ENCODE peak calls at places on chromosomes 6 and 20, in six cellular contexts. T, R, D, Y, U and O are unnamed samples.

GRCh38 chr6:2127484-2127911 is 117.9 kb downstream of the GMDS start:
- DNase-seq in T (no peak), R (peak; percentile 79), D (no peak), Y (no peak), U (no peak), O (no peak)

GRCh38 chr6:14074723-14075503 is 42.7 kb upstream of the CD83 start:
- DNase-seq in T (peak; percentile 59), R (no peak), D (peak; percentile 59), Y (peak; percentile 50), U (peak; percentile 44), O (no peak)

GRCh38 chr20:44585042-44585968 is 2.9 kb downstream of the PKIG start:
- DNase-seq in T (no peak), R (no peak), D (no peak), Y (no peak), U (no peak), O (no peak)

GRCh38 chr6:112282217-112282616 is 27.9 kb upstream of the LAMA4 start:
- DNase-seq in T (peak; percentile 96), R (no peak), D (peak; percentile 92), Y (no peak), U (peak; percentile 97), O (no peak)

GRCh38 chr6:149897855-149898744 is at the start of gene RAET1E:
- DNase-seq in T (no peak), R (peak; percentile 30), D (no peak), Y (no peak), U (no peak), O (no peak)

GRCh38 chr20:33392016-33392415 is 9.3 kb downstream of the CDK5RAP1 start:
- DNase-seq in T (peak; percentile 89), R (no peak), D (peak; percentile 78), Y (no peak), U (peak; percentile 55), O (no peak)

GRCh38 chr6:157840776-157841175 is 17.7 kb downstream of the SNX9 start:
- DNase-seq in T (peak; percentile 73), R (no peak), D (peak; percentile 72), Y (no peak), U (peak; percentile 84), O (no peak)

GRCh38 chr6:42821341-42821668 is 39.5 kb downstream of the BICRAL start:
- DNase-seq in T (no peak), R (no peak), D (no peak), Y (no peak), U (no peak), O (no peak)

GRCh38 chr6:90890681-90891337 is 303.9 kb upstream of the MAP3K7 start:
- DNase-seq in T (no peak), R (no peak), D (peak; percentile 9), Y (no peak), U (no peak), O (no peak)

DNA sequence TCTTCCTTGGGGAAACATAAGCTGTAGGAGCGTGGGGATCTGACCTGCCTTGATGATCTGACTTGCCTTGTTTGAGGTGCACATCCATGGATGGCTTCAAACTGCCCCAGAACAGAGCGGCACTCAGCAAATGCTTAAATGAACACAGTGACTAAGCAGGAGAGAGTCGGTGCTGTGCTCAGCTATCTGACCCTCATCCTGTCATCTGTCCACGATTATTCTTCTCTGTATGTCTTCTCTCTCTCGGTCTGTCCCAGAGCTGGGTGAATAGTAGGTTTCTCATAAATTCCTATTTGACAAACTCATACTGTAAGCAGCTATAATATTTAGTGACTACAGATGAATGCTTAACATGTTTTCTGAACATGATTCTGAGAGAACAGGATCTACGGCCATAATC is 37.3 kb downstream of the TRAM2 start:
- DNase-seq in T (peak; percentile 90), R (no peak), D (peak; percentile 88), Y (no peak), U (peak; percentile 87), O (no peak)
- H3K27ac ChIP-seq in T (peak overlapping the region; percentile 87), R (no peak overlapping the region), D (peak overlapping the region; percentile 73), Y (no peak overlapping the region), U (peak overlapping the region; percentile 74), O (no peak overlapping the region)

GRCh38 chr6:27867051-27867940 is 44.9 kb downstream of the OR2B2 start:
- DNase-seq in T (peak; percentile 85), R (peak; percentile 91), D (peak; percentile 72), Y (peak; percentile 76), U (peak; percentile 78), O (peak; percentile 59)

GRCh38 chr6:27867941-27868705 is 44.1 kb downstream of the OR2B2 start:
- DNase-seq in T (no peak), R (no peak), D (peak; percentile 6), Y (no peak), U (peak; percentile 8), O (no peak)

GRCh38 chr6:27865952-27866369 is 46.2 kb downstream of the OR2B2 start:
- DNase-seq in T (peak; percentile 49), R (no peak), D (no peak), Y (no peak), U (no peak), O (no peak)

GRCh38 chr6:27864906-27865883 is 47.0 kb downstream of the OR2B2 start:
- DNase-seq in T (peak; percentile 97), R (peak; percentile 92), D (peak; percentile 98), Y (peak; percentile 86), U (peak; percentile 99), O (peak; percentile 61)

GRCh38 chr6:27866370-27867050 is 45.7 kb downstream of the OR2B2 start:
- DNase-seq in T (peak; percentile 74), R (no peak), D (peak; percentile 72), Y (peak; percentile 64), U (peak; percentile 68), O (peak; percentile 7)
- H3K4me1 ChIP-seq in T (peaks cover 7% of the 10 kb centered on the region), R (peaks cover 21% of the 10 kb centered on the region), D (no peaks in the 10 kb centered on the region), Y (peaks cover 37% of the 10 kb centered on the region), U (peaks cover 9% of the 10 kb centered on the region), O (peaks cover 23% of the 10 kb centered on the region)

GRCh38 chr6:53919881-53920360 is 125.1 kb downstream of the LRRC1 start:
- DNase-seq in T (no peak), R (no peak), D (no peak), Y (no peak), U (no peak), O (no peak)
- H3K4me3 ChIP-seq in T (no peak overlapping the region), R (no peak overlapping the region), D (no peak overlapping the region), Y (no peak overlapping the region), U (no peak overlapping the region), O (no peak overlapping the region)

GRCh38 chr6:121482751-121483150 is 47.3 kb downstream of the GJA1 start:
- DNase-seq in T (no peak), R (no peak), D (no peak), Y (no peak), U (no peak), O (no peak)
- H3K27ac ChIP-seq in T (peak overlapping the region; percentile 55), R (no peak overlapping the region), D (no peak overlapping the region), Y (no peak overlapping the region), U (no peak overlapping the region), O (no peak overlapping the region)

GRCh38 chr20:49888341-49889244 is 26.7 kb downstream of the SPATA2 start:
- DNase-seq in T (peak; percentile 59), R (no peak), D (peak; percentile 49), Y (peak; percentile 54), U (peak; percentile 56), O (peak; percentile 28)

GRCh38 chr20:49889245-49889942 is 25.9 kb downstream of the SPATA2 start:
- DNase-seq in T (no peak), R (no peak), D (no peak), Y (no peak), U (no peak), O (no peak)

GRCh38 chr20:49891486-49891885 is 23.8 kb downstream of the SPATA2 start:
- DNase-seq in T (no peak), R (peak; percentile 44), D (no peak), Y (no peak), U (no peak), O (no peak)

GRCh38 chr20:49890651-49891361 is 24.5 kb downstream of the SPATA2 start:
- DNase-seq in T (no peak), R (peak; percentile 52), D (no peak), Y (no peak), U (no peak), O (no peak)

DNA sequence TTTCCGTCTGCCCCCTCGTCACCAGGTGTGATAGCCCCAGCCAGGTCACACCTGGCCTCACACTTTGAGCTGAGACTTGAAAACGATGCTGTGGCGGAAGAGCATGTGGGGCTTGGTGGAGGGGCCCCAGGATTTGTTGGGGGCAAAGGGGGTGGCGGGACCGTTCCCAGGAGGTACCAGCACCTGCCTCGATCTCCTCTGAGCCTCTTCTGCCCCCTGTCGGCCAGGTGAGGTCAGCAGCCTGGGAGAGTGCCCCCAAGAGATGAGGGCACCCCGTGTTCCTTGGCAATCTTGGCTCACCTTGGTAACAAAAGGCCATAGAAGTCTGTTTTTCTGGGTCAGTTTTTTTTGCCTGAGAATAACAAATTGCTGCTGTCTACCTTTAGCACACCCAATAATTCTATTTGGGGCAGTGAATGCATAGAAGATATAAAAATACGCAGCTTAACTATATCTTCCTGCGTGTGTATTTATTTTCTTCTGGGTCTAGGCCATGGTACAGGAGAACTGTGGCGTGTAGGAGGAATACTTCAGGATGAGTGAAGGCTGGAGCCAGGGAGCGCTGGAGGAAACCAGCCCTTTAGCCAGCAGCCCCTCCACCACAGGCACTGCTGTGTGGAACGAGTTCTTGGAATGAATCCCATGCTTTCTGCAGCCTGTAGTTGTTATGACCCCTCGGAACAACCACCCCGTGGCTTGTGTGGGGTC is 25.2 kb downstream of the SPATA2 start:
- DNase-seq in T (no peak), R (no peak), D (no peak), Y (no peak), U (no peak), O (no peak)
- H3K4me1 ChIP-seq in T (peaks cover 13% of the 10 kb centered on the region), R (peaks cover 58% of the 10 kb centered on the region), D (peaks cover 13% of the 10 kb centered on the region), Y (peaks cover 23% of the 10 kb centered on the region), U (peaks cover 29% of the 10 kb centered on the region), O (no peaks in the 10 kb centered on the region)